ENCODE peak calls at places on chromosomes 16 and 17, in four cellular contexts. I is fibroblast of lung, X is hepatocyte, D is PC-3. J is an unnamed sample.

GRCh38 chr17:3722716-3723115 is 987 bp upstream of the HASPIN start:
- DNase-seq in I (no peak), X (no peak), D (no peak), J (no peak)

GRCh38 chr16:73527191-73527590 is 479.3 kb upstream of the ZFHX3 start:
- DNase-seq in I (no peak), X (no peak), D (no peak), J (no peak)

GRCh38 chr16:67967956-67968439 is 439 bp downstream of the SLC12A4 start:
- DNase-seq in I (peak), X (peak), D (peak), J (no peak)

GRCh38 chr16:12459993-12460392 is 343.7 kb downstream of the CPPED1 start:
- DNase-seq in I (no peak), X (no peak), D (no peak), J (no peak)

GRCh38 chr17:75941442-75941819 is 589 bp upstream of the FBF1 start:
- DNase-seq in I (no peak), X (no peak), D (no peak), J (no peak)

GRCh38 chr16:67647681-67648080 is 2.7 kb downstream of the CARMIL2 start:
- DNase-seq in I (no peak), X (no peak), D (no peak), J (no peak)

GRCh38 chr17:63960430-63960829 is 12.3 kb downstream of the SCN4A start:
- DNase-seq in I (no peak), X (no peak), D (no peak), J (no peak)

GRCh38 chr17:27417596-27418365 is 38.5 kb upstream of the KSR1 start:
- DNase-seq in I (no peak), X (no peak), D (no peak), J (no peak)

GRCh38 chr17:8223356-8224063 is 13.1 kb upstream of the AURKB start:
- DNase-seq in I (peak), X (peak), D (peak), J (no peak)

GRCh38 chr17:36460265-36460937 is 26.1 kb upstream of the ZNHIT3 start:
- DNase-seq in I (no peak), X (no peak), D (no peak), J (no peak)

GRCh38 chr17:4588862-4589625 is 4.7 kb downstream of the SMTNL2 start:
- DNase-seq in I (no peak), X (no peak), D (no peak), J (no peak)

GRCh38 chr17:40306395-40306794 is 2.6 kb upstream of the RARA start:
- DNase-seq in I (no peak), X (no peak), D (no peak), J (no peak)

GRCh38 chr17:72038427-72038826 is 82.4 kb upstream of the SOX9 start:
- DNase-seq in I (no peak), X (no peak), D (no peak), J (no peak)

GRCh38 chr17:41617698-41618097 is 5.1 kb upstream of the KRT16 start:
- DNase-seq in I (no peak), X (no peak), D (no peak), J (peak)

GRCh38 chr16:19715566-19715965 is 2.5 kb downstream of the KNOP1 start:
- DNase-seq in I (no peak), X (no peak), D (peak), J (peak)

GRCh38 chr17:66915204-66915611 is 49.3 kb upstream of the CACNG4 start:
- DNase-seq in I (no peak), X (peak), D (peak), J (peak)

GRCh38 chr17:17391575-17392370 is 85.0 kb upstream of the MED9 start:
- DNase-seq in I (peak), X (no peak), D (peak), J (peak)

GRCh38 chr17:46194393-46195216 is 1.4 kb upstream of the KANSL1 start:
- DNase-seq in I (peak), X (peak), D (peak), J (no peak)

GRCh38 chr16:15482068-15482747 is 47.8 kb downstream of the BMERB1 start:
- DNase-seq in I (peak), X (peak), D (peak), J (peak)

GRCh38 chr16:11610580-11610979 is 23.9 kb upstream of the LITAF start:
- DNase-seq in I (no peak), X (no peak), D (no peak), J (no peak)

GRCh38 chr16:88078111-88078775 is 127.0 kb downstream of the BANP start:
- DNase-seq in I (no peak), X (no peak), D (no peak), J (no peak)

GRCh38 chr16:75282811-75283281 is 31.4 kb upstream of the BCAR1 start:
- DNase-seq in I (no peak), X (no peak), D (no peak), J (peak)

GRCh38 chr17:59572301-59572924 is 7.0 kb downstream of the DHX40 start:
- DNase-seq in I (peak), X (no peak), D (no peak), J (no peak)

GRCh38 chr17:18093616-18094408 is 6.1 kb downstream of the DRG2 start:
- DNase-seq in I (peak), X (peak), D (peak), J (peak)

GRCh38 chr17:31610301-31610910 is 218.9 kb downstream of the RAB11FIP4 start:
- DNase-seq in I (no peak), X (no peak), D (no peak), J (no peak)

GRCh38 chr16:9139965-9140364 is 48.5 kb downstream of the HAPSTR1 start:
- DNase-seq in I (peak), X (no peak), D (peak), J (peak)

GRCh38 chr16:72940886-72941285 is 107.0 kb downstream of the ZFHX3 start:
- DNase-seq in I (no peak), X (no peak), D (no peak), J (no peak)

GRCh38 chr17:68288804-68289203 is 2.1 kb downstream of the SLC16A6 start:
- DNase-seq in I (no peak), X (no peak), D (no peak), J (no peak)

GRCh38 chr17:36182176-36183000 is 6.0 kb upstream of the TBC1D3B start:
- DNase-seq in I (peak), X (peak), D (no peak), J (no peak)

DNA sequence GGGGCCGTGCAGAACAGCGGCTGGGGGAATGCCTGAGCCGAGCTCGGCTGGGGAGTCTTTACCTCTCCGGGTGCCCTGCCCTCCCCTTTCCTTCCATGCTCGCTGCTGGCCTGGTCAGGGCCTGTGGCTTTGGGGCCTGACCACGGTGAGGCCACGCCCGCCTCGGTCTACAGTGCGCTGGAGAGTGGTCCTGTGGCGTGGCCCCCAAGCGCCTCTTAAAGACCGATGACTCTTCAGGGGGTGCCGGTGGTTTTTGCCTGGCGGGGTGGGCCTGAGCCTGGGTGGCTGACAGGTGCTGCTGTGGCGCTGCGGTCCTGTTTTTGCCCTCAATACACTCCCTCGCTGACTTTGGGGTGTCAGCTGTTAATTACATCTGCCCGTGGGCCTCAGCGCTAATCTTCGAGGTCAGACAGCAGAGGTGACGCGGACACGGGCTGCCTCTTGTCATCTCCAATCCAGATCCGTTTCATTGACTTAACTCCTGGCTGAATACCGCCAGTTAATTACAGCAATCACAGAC is 29.7 kb downstream of the GSE1 start:
- DNase-seq in I (no peak), X (no peak), D (no peak), J (no peak)
- H3K27ac ChIP-seq in I (no peak), X (no peak), D (no peak), J (no peak)

GRCh38 chr16:49274936-49275730 is 6.5 kb downstream of the CBLN1 start:
- DNase-seq in I (no peak), X (no peak), D (no peak), J (no peak)
- TF ChIP-seq EZH2 in I (no peak), X (peak), D (no peak), J (no peak)

GRCh38 chr16:56367764-56368163 is 57.6 kb downstream of the AMFR start:
- DNase-seq in I (no peak), X (no peak), D (no peak), J (no peak)

GRCh38 chr16:56369202-56369601 is 56.1 kb downstream of the AMFR start:
- DNase-seq in I (no peak), X (no peak), D (no peak), J (no peak)

GRCh38 chr16:56366945-56367344 is 58.4 kb downstream of the AMFR start:
- DNase-seq in I (no peak), X (peak), D (no peak), J (no peak)

GRCh38 chr16:56370185-56370584 is 55.2 kb downstream of the AMFR start:
- DNase-seq in I (no peak), X (peak), D (no peak), J (no peak)

GRCh38 chr16:56368545-56368944 is 56.8 kb downstream of the AMFR start:
- DNase-seq in I (no peak), X (no peak), D (no peak), J (no peak)
- H3K27ac ChIP-seq in I (no peak), X (no peak), D (no peak), J (no peak)

GRCh38 chr16:84617631-84618427 is at the start of gene COTL1:
- DNase-seq in I (peak), X (peak), D (peak), J (peak)
- TF ChIP-seq EZH2 in I (no peak), X (no peak), D (no peak), J (no peak)

GRCh38 chr16:54194008-54194731 is 92.4 kb downstream of the IRX3 start:
- DNase-seq in I (peak), X (no peak), D (no peak), J (no peak)
- H3K27ac ChIP-seq in I (no peak), X (no peak), D (no peak), J (no peak)

DNA sequence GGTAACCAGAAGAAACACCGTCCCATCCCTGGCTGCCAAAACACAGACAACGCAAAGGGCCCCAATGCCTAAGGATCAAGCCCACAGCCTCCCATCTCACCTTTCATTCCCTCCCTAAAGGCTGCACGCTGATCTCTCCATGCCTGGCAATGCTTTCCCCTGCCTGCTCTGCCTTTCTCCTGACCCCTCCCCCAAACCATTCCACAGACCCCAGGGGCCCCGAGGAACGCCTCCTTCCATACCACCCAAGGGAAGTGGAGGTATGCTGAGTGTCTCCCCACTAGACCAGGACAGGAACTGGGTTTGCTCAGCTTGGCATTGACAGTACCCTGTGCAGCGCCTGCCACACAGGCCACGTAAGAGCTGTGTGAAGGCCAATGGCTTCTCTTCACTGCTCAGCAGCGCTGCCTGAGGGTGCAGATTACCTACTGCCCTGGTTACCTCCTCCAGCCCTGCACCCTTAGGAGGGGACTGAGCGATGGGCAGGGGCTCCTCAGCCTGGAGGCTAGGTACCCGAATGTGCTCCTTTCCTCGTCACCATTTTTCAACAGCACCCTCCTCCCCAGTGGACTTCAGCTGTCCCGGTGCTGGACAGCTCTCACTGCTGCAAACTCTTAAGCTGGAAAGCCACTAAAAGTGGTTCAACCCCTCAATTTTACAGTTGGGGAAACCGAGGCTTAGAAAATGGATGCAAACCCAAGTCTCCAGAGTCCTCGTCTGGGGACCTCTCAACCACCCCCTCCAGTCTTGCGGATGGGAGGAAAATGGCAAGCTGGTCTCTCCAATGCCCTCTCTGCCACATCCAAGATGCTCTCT is 45.0 kb downstream of the SRCIN1 start:
- DNase-seq in I (peak), X (peak), D (no peak), J (peak)
- TF ChIP-seq EZH2 in I (peak), X (no peak), D (no peak), J (no peak)

DNA sequence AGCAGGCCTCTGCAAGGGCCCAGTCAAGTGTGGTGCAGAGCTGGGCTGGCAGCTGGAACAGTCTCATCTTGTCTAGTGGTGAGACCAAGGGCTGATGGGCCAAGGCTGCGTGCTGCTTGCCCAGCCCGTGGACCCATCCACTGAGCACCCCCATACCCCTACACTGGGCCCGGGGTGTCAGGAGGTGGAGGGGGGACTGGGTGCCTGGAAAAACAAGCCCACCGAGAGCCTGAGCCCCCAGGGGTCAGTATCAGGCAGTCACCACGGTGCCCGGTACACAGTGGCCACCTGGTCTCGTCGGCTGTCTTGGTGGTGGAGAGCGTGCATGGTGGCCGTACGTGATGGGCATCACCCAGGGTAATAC is 238.3 kb downstream of the SEC14L1 start:
- DNase-seq in I (no peak), X (no peak), D (no peak), J (no peak)
- H3K27ac ChIP-seq in I (peak), X (no peak), D (no peak), J (no peak)

DNA sequence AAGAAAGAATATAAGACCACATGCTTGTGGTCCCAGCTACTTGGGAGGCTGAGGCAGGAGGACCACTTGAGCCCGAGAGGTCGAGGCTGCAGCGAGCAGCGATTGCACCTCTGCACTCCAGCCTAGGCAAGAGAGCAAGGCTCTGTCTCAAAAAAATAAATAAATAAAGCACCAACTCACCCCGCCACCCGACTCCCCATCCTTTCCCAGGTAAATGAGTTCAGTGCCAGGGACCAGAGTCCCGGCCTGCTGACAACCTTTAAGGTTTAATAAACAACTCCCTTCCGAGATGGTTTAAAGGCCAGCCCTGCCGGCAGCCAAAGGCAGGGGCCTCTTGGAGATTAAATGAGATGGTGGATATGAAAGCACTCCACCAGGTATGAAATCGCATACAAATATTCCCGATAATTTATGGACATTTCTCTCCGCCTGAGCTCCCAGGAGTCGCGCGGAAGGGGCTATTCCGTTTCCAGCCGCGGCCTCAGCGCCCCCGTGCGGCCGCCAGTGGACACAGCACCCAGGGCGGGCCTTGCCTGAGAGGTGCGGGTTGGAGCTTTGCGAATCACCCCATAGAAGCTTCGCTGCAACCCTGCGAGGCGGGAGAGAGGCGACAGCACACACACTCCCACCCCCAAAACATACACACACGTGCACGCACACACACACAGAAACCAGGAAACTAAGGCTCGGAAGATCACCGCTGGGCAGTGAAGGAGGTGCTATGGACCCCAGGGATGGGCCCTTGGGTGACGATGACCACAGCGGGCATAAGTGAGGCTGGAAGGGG is 4.0 kb upstream of the RPL38 start:
- DNase-seq in I (peak), X (peak), D (peak), J (peak)
- TF ChIP-seq EZH2 in I (peak), X (no peak), D (no peak), J (no peak)